ENCODE peak calls at places on chromosome 6, in five cellular contexts. U is heart left ventricle, K is lower lobe of right lung, J is pancreas, Q is prostate gland. W is an unnamed sample.
A peak's percentile ranks its signal among the peaks of the same experiment; 100 is the strongest.

GRCh38 chr6:129645371-129646139 is 64.4 kb downstream of the ARHGAP18 start:
- DNase-seq in U (no peak), K (no peak), J (no peak), Q (no peak), W (no peak)

GRCh38 chr6:119727504-119728219 is 378.1 kb upstream of the MAN1A1 start:
- DNase-seq in U (no peak), K (no peak), J (peak; percentile 64), Q (no peak), W (no peak)

GRCh38 chr6:69953491-69953890 is 87.1 kb downstream of the COL19A1 start:
- DNase-seq in U (no peak), K (no peak), J (no peak), Q (no peak), W (no peak)

GRCh38 chr6:138692058-138692977 is 81.3 kb upstream of the CCDC28A start:
- DNase-seq in U (peak; percentile 83), K (peak; percentile 81), J (peak; percentile 92), Q (peak; percentile 66), W (peak; percentile 95)

GRCh38 chr6:131258816-131259476 is 123.7 kb downstream of the AKAP7 start:
- DNase-seq in U (no peak), K (no peak), J (no peak), Q (no peak), W (no peak)

GRCh38 chr6:122766256-122766655 is 13.3 kb upstream of the FABP7 start:
- DNase-seq in U (no peak), K (no peak), J (no peak), Q (no peak), W (no peak)

GRCh38 chr6:8108031-8108660 is 5.8 kb upstream of the EEF1E1 start:
- DNase-seq in U (no peak), K (no peak), J (no peak), Q (no peak), W (no peak)

GRCh38 chr6:18308070-18308735 is 43.9 kb upstream of the DEK start:
- DNase-seq in U (no peak), K (no peak), J (no peak), Q (no peak), W (no peak)

GRCh38 chr6:156662025-156662445 is 115.1 kb upstream of the ARID1B start:
- DNase-seq in U (no peak), K (no peak), J (peak; percentile 70), Q (no peak), W (peak; percentile 82)

GRCh38 chr6:112906737-112907136 is 559.6 kb downstream of the RFPL4B start:
- DNase-seq in U (peak; percentile 45), K (no peak), J (no peak), Q (no peak), W (no peak)

GRCh38 chr6:160015778-160016684 is 47.1 kb downstream of the IGF2R start:
- DNase-seq in U (no peak), K (no peak), J (no peak), Q (no peak), W (no peak)

GRCh38 chr6:35228483-35228882 is 14.7 kb downstream of the SCUBE3 start:
- DNase-seq in U (no peak), K (no peak), J (no peak), Q (no peak), W (no peak)

GRCh38 chr6:135675862-135676261 is 175.6 kb upstream of the PDE7B start:
- DNase-seq in U (no peak), K (no peak), J (no peak), Q (no peak), W (peak; percentile 6)

DNA sequence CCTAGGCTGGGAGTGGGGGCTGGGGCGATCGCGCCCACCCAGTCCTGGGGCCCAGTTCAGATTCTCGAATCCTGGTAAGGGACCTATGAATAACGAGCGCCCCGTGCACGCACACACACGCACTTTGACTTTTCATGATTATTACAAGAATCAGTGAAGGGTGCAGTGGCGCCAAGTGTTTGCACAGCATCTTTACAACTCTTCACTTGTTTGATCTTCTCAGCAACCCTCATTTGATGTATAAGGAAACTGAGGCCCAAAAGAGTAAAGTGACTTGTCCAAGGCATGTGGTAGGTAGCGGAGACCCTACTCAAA is 863 bp upstream of the LRFN2 start:
- DNase-seq in U (no peak), K (no peak), J (no peak), Q (no peak), W (no peak)
- H3K4me3 ChIP-seq in U (peak overlapping the region; percentile 43), K (peak overlapping the region; percentile 50), J (peak overlapping the region; percentile 36), Q (peak overlapping the region; percentile 18), W (peak overlapping the region; percentile 61)

DNA sequence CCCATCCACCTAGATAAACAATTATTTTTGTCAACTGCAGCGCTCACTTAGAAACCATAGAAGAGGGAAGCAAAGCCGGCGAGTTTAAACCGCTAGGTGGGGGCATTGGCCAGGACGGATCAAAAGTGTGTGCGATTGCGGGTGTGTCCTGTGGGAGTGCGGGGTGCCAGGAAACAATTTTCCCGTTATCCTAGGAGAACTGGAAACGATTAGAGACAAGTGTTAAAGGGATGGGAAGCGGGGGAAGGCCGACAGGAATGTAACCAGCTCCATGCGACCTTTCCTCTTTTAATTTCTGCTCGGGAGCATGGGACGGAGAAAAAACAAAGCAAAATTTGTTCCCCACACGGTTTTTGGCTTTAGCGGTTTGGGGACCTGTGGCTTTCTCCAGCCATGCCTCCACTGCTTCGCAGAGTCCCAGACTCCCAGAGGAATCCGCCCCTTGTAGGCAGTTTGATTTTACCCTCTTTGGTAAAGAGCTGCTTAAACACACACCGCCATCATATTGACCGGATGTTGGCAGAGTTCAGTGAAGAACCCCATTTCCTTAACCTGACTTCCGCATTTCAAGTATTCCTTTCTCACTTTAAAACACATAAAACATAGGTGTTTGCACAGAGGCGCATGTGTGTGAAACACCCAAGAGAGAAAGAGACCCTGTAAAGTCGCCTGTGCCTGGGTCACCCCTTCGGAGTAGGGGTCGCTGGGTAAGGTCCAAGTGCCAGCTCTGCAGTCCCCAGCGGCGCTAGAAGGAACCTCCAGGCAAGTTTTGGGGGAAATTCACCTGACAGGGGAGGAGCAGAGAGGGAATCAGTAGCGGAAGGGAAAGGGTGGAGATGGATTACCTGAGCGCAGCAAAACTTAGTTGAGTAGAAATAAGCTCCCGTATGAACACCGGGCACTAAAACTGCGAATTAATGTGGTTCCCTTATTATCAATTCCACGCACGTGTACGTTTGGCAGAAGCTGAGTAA is 3.1 kb upstream of the HTR1B start:
- DNase-seq in U (no peak), K (peak; percentile 50), J (peak; percentile 68), Q (peak; percentile 53), W (peak; percentile 47)
- H3K27me3 ChIP-seq in U (peaks cover 20% of the 10 kb centered on the region), K (peaks cover 48% of the 10 kb centered on the region), J (peaks cover 32% of the 10 kb centered on the region), Q (peaks cover 18% of the 10 kb centered on the region), W (peaks cover 57% of the 10 kb centered on the region)

DNA sequence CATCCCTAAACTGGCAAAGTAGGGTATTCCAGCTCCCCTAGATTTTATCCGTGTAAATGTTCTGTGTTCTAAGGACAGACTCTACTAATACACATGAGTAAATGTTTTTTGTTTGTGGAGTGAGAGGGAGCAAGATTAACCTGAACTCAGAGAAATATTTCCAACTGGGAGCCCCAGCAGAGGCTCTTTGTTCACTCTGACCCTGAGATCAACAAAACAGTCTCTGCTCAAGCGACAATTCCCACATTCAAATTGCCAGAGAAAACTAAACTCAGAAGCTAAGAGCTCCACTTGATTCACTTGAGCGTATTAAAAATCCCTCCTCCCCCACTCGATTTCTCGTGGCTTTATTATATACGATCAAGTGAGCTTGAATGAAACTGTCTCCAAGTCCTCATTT is 413.9 kb upstream of the JARID2 start:
- DNase-seq in U (no peak), K (no peak), J (no peak), Q (no peak), W (no peak)
- H3K4me3 ChIP-seq in U (no peak overlapping the region), K (no peak overlapping the region), J (no peak overlapping the region), Q (no peak overlapping the region), W (no peak overlapping the region)

GRCh38 chr6:33192105-33192646 is at the start of gene COL11A2:
- DNase-seq in U (no peak), K (no peak), J (no peak), Q (no peak), W (peak; percentile 84)
- H3K27me3 ChIP-seq in U (no peaks in the 10 kb centered on the region), K (peaks cover 28% of the 10 kb centered on the region), J (no peaks in the 10 kb centered on the region), Q (no peaks in the 10 kb centered on the region), W (peaks cover 29% of the 10 kb centered on the region)

GRCh38 chr6:158803733-158804143 is 15.4 kb downstream of the EZR start:
- DNase-seq in U (no peak), K (no peak), J (no peak), Q (peak; percentile 63), W (no peak)
- H3K4me3 ChIP-seq in U (no peak overlapping the region), K (peak overlapping the region; percentile 27), J (no peak overlapping the region), Q (no peak overlapping the region), W (no peak overlapping the region)

GRCh38 chr6:33568826-33569570 is 11.1 kb downstream of the BAK1 start:
- DNase-seq in U (no peak), K (no peak), J (no peak), Q (no peak), W (peak; percentile 10)

GRCh38 chr6:33575211-33575610 is 4.9 kb downstream of the BAK1 start:
- DNase-seq in U (no peak), K (no peak), J (no peak), Q (no peak), W (no peak)

GRCh38 chr6:33570806-33571636 is 9.1 kb downstream of the BAK1 start:
- DNase-seq in U (peak; percentile 87), K (peak; percentile 91), J (peak; percentile 88), Q (peak; percentile 72), W (peak; percentile 95)

GRCh38 chr6:33576668-33577067 is 3.4 kb downstream of the BAK1 start:
- DNase-seq in U (no peak), K (no peak), J (no peak), Q (no peak), W (no peak)

GRCh38 chr6:33571637-33572316 is 8.3 kb downstream of the BAK1 start:
- DNase-seq in U (no peak), K (no peak), J (no peak), Q (no peak), W (no peak)
- H3K27me3 ChIP-seq in U (no peaks in the 10 kb centered on the region), K (no peaks in the 10 kb centered on the region), J (no peaks in the 10 kb centered on the region), Q (no peaks in the 10 kb centered on the region), W (no peaks in the 10 kb centered on the region)

DNA sequence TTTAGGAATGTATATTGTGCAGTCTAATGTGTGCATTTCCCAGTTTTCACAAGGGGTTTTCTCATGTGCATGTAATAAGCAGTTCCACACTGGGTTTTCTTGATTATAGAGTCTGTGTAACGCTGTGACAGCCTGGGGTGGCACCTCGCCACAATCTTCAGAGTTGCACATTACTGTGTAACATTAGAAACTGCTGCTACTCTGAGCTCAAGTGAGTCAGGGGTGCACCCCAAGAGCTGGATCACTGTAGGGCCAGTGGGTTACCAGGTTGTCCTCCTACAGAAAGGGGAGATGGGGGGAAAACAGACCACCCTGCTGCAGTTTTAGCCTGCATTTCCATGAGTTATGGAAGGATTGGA is 96.9 kb downstream of the RPP40 start:
- DNase-seq in U (no peak), K (no peak), J (no peak), Q (no peak), W (no peak)
- H3K4me3 ChIP-seq in U (no peak overlapping the region), K (no peak overlapping the region), J (no peak overlapping the region), Q (no peak overlapping the region), W (no peak overlapping the region)

DNA sequence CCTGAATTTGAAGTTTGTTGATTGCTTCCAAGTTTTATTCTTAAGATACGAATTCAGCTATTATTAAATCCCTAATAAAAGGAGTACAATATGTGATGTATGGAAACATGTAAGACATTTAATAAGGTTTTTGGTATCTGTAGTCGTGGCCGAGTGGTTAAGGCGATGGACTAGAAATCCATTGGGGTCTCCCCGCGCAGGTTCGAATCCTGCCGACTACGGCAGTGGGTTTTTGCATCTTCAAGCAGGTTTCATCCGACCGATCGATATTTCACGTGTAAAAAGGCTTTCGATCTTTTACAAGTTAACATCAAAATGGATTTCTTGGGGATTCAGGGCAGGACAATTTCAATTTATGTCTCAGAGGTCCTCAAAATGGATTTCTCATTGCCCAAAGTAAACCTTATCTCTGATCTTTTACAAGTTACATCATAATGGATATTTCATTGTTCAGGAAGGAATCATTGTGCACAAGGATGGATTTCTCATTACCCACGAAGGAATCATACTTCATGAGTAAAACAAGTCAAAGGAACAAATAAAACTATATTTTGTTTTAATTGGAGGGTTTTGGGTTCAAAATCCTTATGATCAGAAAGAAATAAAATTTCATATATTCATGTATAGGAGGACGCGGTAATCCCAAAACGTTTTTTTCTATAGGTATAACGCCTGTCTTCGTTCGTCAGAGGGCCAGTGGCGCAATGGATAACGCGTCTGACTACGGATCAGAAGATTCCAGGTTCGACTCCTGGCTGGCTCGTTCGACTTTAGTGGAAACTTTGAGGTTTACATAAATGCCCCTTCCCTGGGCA is 37.3 kb upstream of the BTN3A2 start:
- DNase-seq in U (no peak), K (no peak), J (no peak), Q (no peak), W (no peak)
- H3K27me3 ChIP-seq in U (peaks cover 39% of the 10 kb centered on the region), K (peaks cover 64% of the 10 kb centered on the region), J (peaks cover 56% of the 10 kb centered on the region), Q (peaks cover 21% of the 10 kb centered on the region), W (peaks cover 12% of the 10 kb centered on the region)